ENCODE peak calls at places on chromosomes 12 and 14, in six cellular contexts. D is astrocyte, T is fibroblast of lung, Q is neural progenitor cell, F is osteoblast, H is heart left ventricle. Z is an unnamed sample.

GRCh38 chr14:20278414-20278813 is 27.3 kb downstream of the TTC5 start:
- DNase-seq in D (no peak), T (peak), Q (no peak), F (no peak), H (no peak), Z (peak)

GRCh38 chr12:106288510-106289195 is 13.9 kb upstream of the TCP11L2 start:
- DNase-seq in D (peak), T (peak), Q (no peak), F (no peak), H (no peak), Z (peak)

GRCh38 chr12:121794532-121795028 is 1.1 kb upstream of the RHOF start:
- DNase-seq in D (no peak), T (no peak), Q (no peak), F (peak), H (peak), Z (no peak)

GRCh38 chr14:96095058-96095457 is 55.9 kb downstream of the C14orf132 start:
- DNase-seq in D (no peak), T (no peak), Q (no peak), F (no peak), H (no peak), Z (no peak)

GRCh38 chr14:101196051-101196450 is 292.5 kb upstream of the RTL1 start:
- DNase-seq in D (no peak), T (no peak), Q (no peak), F (no peak), H (no peak), Z (no peak)

GRCh38 chr12:110198386-110198785 is 74.2 kb downstream of the IFT81 start:
- DNase-seq in D (peak), T (no peak), Q (no peak), F (peak), H (no peak), Z (no peak)

GRCh38 chr14:105173901-105174894 is 5.6 kb upstream of the JAG2 start:
- DNase-seq in D (no peak), T (no peak), Q (no peak), F (no peak), H (no peak), Z (no peak)

GRCh38 chr14:100032749-100033148 is 32.5 kb upstream of the EVL start:
- DNase-seq in D (no peak), T (no peak), Q (no peak), F (no peak), H (no peak), Z (no peak)

DNA sequence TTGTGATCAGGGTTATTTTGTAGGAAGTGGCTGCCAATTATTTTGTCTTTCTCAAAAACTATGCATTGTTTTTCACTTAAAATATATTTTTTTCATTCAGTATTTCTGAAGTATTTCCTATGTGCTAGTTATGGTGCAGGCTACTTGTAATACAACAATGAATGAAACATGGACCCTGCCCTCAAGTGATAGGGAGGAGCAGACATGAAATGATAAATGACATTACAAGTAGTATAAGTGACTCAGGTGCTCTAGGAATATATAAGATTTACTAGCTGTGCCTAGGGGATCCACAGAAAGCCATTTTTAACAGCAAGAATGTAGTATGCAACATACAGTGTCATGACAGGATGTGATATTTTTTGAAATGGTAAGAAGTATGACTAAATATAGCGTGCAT is 65.3 kb downstream of the TTLL5 start:
- DNase-seq in D (no peak), T (no peak), Q (no peak), F (no peak), H (no peak), Z (no peak)
- TF ChIP-seq CTCF in D (no peak), T (no peak), Q (no peak), F (no peak), H (no peak), Z (no peak)

GRCh38 chr12:53064613-53065415 is 14.4 kb downstream of the SPRYD3 start:
- DNase-seq in D (no peak), T (no peak), Q (no peak), F (peak), H (no peak), Z (no peak)
- H3K27ac ChIP-seq in D (no peak), T (peak), Q (no peak), F (peak), H (peak), Z (peak)

GRCh38 chr14:77126461-77126990 is 15.1 kb downstream of the ZDHHC22 start:
- DNase-seq in D (no peak), T (no peak), Q (no peak), F (peak), H (no peak), Z (no peak)

GRCh38 chr14:77123381-77124344 is 17.9 kb downstream of the ZDHHC22 start:
- DNase-seq in D (no peak), T (no peak), Q (no peak), F (peak), H (no peak), Z (no peak)

GRCh38 chr14:77124345-77125274 is 17.0 kb downstream of the ZDHHC22 start:
- DNase-seq in D (no peak), T (peak), Q (peak), F (peak), H (peak), Z (no peak)

GRCh38 chr14:77126074-77126325 is 15.6 kb downstream of the ZDHHC22 start:
- DNase-seq in D (no peak), T (no peak), Q (no peak), F (peak), H (no peak), Z (no peak)

GRCh38 chr14:77125275-77126073 is 16.1 kb downstream of the ZDHHC22 start:
- DNase-seq in D (no peak), T (no peak), Q (peak), F (peak), H (no peak), Z (no peak)
- H3K4me3 ChIP-seq in D (peak), T (no peak), Q (peak), F (peak), H (peak), Z (no peak)

GRCh38 chr12:97944576-97944975 is 482.0 kb downstream of the RMST start:
- DNase-seq in D (no peak), T (no peak), Q (no peak), F (no peak), H (no peak), Z (no peak)

GRCh38 chr12:97941686-97942354 is 479.2 kb downstream of the RMST start:
- DNase-seq in D (no peak), T (no peak), Q (no peak), F (no peak), H (no peak), Z (no peak)

GRCh38 chr12:97940629-97941028 is 478.0 kb downstream of the RMST start:
- DNase-seq in D (no peak), T (no peak), Q (peak), F (no peak), H (no peak), Z (no peak)

GRCh38 chr12:97940105-97940504 is 477.5 kb downstream of the RMST start:
- DNase-seq in D (no peak), T (no peak), Q (no peak), F (no peak), H (no peak), Z (no peak)

GRCh38 chr12:97943359-97943758 is 480.8 kb downstream of the RMST start:
- DNase-seq in D (no peak), T (peak), Q (no peak), F (no peak), H (no peak), Z (no peak)
- TF ChIP-seq CTCF in D (no peak), T (peak), Q (peak), F (no peak), H (no peak), Z (no peak)

GRCh38 chr14:22420598-22421186 is 168.3 kb downstream of the DAD1 start:
- DNase-seq in D (no peak), T (peak), Q (no peak), F (no peak), H (no peak), Z (no peak)

GRCh38 chr14:22419620-22420019 is 169.4 kb downstream of the DAD1 start:
- DNase-seq in D (peak), T (no peak), Q (no peak), F (no peak), H (no peak), Z (no peak)

GRCh38 chr14:22416193-22416592 is 172.8 kb downstream of the DAD1 start:
- DNase-seq in D (no peak), T (no peak), Q (no peak), F (peak), H (no peak), Z (no peak)

GRCh38 chr14:22417914-22418313 is 171.1 kb downstream of the DAD1 start:
- DNase-seq in D (no peak), T (no peak), Q (no peak), F (no peak), H (no peak), Z (no peak)

DNA sequence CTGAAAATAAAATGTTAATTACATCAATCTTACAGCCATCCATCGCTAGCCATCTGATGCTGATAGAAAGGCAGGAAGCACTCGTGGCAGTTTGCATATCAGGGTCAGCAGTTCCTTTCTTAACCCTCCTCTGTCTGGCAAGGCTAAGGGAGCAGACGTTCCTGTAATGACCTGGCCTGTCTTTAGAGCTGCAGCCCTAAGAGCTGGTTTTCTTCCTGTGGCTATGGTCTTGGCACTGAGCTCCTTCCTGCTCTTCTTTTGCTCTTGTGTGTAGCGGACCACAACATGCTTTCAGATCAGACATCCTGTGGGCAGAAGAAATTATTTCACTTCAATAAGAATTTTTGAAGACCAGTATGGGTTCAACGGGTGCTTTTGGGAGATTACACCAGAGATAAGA is 170.4 kb downstream of the DAD1 start:
- DNase-seq in D (no peak), T (no peak), Q (no peak), F (no peak), H (no peak), Z (no peak)
- H3K27ac ChIP-seq in D (no peak), T (no peak), Q (no peak), F (no peak), H (no peak), Z (no peak)

DNA sequence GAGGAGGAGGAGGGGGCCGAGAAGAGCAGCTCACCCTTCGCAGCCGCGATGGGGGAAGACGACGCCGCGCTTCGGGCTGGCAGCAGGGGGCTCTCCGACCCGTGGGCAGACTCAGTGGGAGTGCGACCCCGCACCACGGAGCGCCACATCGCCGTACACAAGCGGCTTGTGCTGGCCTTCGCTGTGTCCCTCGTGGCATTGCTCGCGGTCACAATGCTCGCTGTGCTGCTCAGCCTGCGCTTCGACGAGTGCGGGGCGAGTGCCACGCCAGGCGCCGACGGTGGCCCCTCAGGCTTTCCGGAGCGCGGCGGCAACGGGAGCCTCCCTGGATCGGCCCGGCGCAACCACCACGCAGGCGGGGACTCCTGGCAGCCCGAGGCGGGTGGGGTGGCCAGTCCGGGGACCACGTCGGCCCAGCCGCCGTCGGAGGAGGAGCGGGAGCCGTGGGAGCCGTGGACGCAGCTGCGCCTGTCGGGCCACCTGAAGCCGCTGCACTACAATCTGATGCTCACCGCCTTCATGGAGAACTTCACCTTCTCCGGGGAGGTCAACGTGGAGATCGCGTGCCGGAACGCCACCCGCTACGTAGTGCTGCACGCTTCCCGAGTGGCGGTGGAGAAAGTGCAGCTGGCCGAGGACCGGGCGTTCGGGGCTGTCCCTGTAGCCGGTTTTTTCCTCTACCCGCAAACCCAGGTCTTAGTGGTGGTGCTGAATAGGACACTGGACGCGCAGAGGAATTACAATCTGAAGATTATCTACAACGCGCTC is 745 bp downstream of the TRHDE start:
- DNase-seq in D (peak), T (peak), Q (peak), F (peak), H (no peak), Z (no peak)
- H3K4me3 ChIP-seq in D (peak), T (peak), Q (peak), F (peak), H (peak), Z (peak)